ENCODE peak calls at places on chromosomes 13 and 19, in five cellular contexts. L is lung, C is transverse colon, G is uterus, D is keratinocyte. W is an unnamed sample.
A peak's percentile ranks its signal among the peaks of the same experiment; 100 is the strongest.

GRCh38 chr19:29562299-29563297 is 36.8 kb downstream of the VSTM2B start:
- DNase-seq in L (no peak), C (no peak), G (no peak), D (no peak), W (no peak)

GRCh38 chr13:70959376-70959775 is 851.1 kb upstream of the KLHL1 start:
- DNase-seq in L (no peak), C (no peak), G (no peak), D (no peak), W (no peak)

GRCh38 chr13:44739120-44739519 is 163.0 kb upstream of the TSC22D1 start:
- DNase-seq in L (no peak), C (no peak), G (no peak), D (no peak), W (no peak)

GRCh38 chr19:48674921-48675824 is 2.4 kb upstream of the NTN5 start:
- DNase-seq in L (peak; percentile 79), C (peak; percentile 86), G (peak; percentile 87), D (no peak), W (peak; percentile 63)

GRCh38 chr13:85313761-85314503 is 485.3 kb downstream of the SLITRK6 start:
- DNase-seq in L (no peak), C (no peak), G (no peak), D (peak; percentile 9), W (no peak)

GRCh38 chr19:55674841-55675660 is at the start of gene EPN1:
- DNase-seq in L (peak; percentile 96), C (peak; percentile 98), G (peak; percentile 95), D (peak; percentile 73), W (peak; percentile 95)

GRCh38 chr13:96822900-96823299 is 171.4 kb downstream of the OXGR1 start:
- DNase-seq in L (no peak), C (peak; percentile 25), G (no peak), D (no peak), W (peak; percentile 41)

GRCh38 chr19:18517606-18518005 is 4.3 kb downstream of the ELL start:
- DNase-seq in L (no peak), C (no peak), G (no peak), D (no peak), W (no peak)

GRCh38 chr19:18894254-18895037 is 1.5 kb downstream of the CERS1 start:
- DNase-seq in L (no peak), C (no peak), G (peak; percentile 13), D (no peak), W (no peak)

GRCh38 chr19:7400815-7401214 is 52.1 kb downstream of the ARHGEF18 start:
- DNase-seq in L (no peak), C (no peak), G (no peak), D (no peak), W (no peak)

GRCh38 chr13:31043891-31044657 is 111.6 kb downstream of the TEX26 start:
- DNase-seq in L (peak; percentile 88), C (peak; percentile 87), G (peak; percentile 75), D (no peak), W (peak; percentile 33)

GRCh38 chr19:42198676-42199439 is 18.6 kb downstream of the DEDD2 start:
- DNase-seq in L (no peak), C (peak; percentile 72), G (no peak), D (no peak), W (no peak)

GRCh38 chr13:81487151-81487550 is 1146.2 kb upstream of the SPRY2 start:
- DNase-seq in L (no peak), C (no peak), G (no peak), D (no peak), W (no peak)

GRCh38 chr13:33554919-33555791 is 262.8 kb upstream of the RFC3 start:
- DNase-seq in L (no peak), C (no peak), G (no peak), D (no peak), W (no peak)

GRCh38 chr19:19372656-19373416 is 32.6 kb upstream of the GATAD2A start:
- DNase-seq in L (peak; percentile 79), C (peak; percentile 86), G (peak; percentile 58), D (no peak), W (peak; percentile 51)

GRCh38 chr13:74133657-74134201 is 475 bp downstream of the KLF12 start:
- DNase-seq in L (peak; percentile 74), C (peak; percentile 84), G (peak; percentile 89), D (peak; percentile 9), W (peak; percentile 79)

GRCh38 chr19:28118235-28118634 is 1094.7 kb downstream of the UQCRFS1 start:
- DNase-seq in L (no peak), C (no peak), G (no peak), D (no peak), W (no peak)

GRCh38 chr13:102170295-102170694 is 231.6 kb downstream of the FGF14 start:
- DNase-seq in L (no peak), C (no peak), G (no peak), D (no peak), W (no peak)

GRCh38 chr13:35552172-35552844 is 75.8 kb upstream of the MAB21L1 start:
- DNase-seq in L (no peak), C (no peak), G (no peak), D (peak; percentile 17), W (no peak)

GRCh38 chr19:12834976-12835757 is 788 bp upstream of the RTBDN start:
- DNase-seq in L (no peak), C (peak; percentile 35), G (no peak), D (no peak), W (no peak)

GRCh38 chr13:94414141-94414540 is 65.3 kb downstream of the DCT start:
- DNase-seq in L (no peak), C (no peak), G (no peak), D (no peak), W (no peak)

GRCh38 chr13:111909971-111910671 is 156.8 kb upstream of the SOX1 start:
- DNase-seq in L (peak; percentile 11), C (no peak), G (no peak), D (no peak), W (no peak)

GRCh38 chr19:10159610-10160009 is 35.1 kb downstream of the DNMT1 start:
- DNase-seq in L (no peak), C (no peak), G (no peak), D (no peak), W (no peak)

GRCh38 chr13:78876915-78877549 is 218.1 kb upstream of the OBI1 start:
- DNase-seq in L (no peak), C (no peak), G (no peak), D (no peak), W (no peak)

GRCh38 chr13:49776871-49777270 is 15.6 kb downstream of the KPNA3 start:
- DNase-seq in L (no peak), C (no peak), G (no peak), D (no peak), W (no peak)

GRCh38 chr13:70203661-70204229 is 95.5 kb upstream of the KLHL1 start:
- DNase-seq in L (no peak), C (no peak), G (no peak), D (no peak), W (no peak)

GRCh38 chr13:79710376-79710775 is 229.4 kb downstream of the NDFIP2 start:
- DNase-seq in L (no peak), C (no peak), G (no peak), D (no peak), W (no peak)

GRCh38 chr19:543912-544608 is at the start of gene GZMM:
- DNase-seq in L (no peak), C (peak; percentile 32), G (no peak), D (no peak), W (no peak)

DNA sequence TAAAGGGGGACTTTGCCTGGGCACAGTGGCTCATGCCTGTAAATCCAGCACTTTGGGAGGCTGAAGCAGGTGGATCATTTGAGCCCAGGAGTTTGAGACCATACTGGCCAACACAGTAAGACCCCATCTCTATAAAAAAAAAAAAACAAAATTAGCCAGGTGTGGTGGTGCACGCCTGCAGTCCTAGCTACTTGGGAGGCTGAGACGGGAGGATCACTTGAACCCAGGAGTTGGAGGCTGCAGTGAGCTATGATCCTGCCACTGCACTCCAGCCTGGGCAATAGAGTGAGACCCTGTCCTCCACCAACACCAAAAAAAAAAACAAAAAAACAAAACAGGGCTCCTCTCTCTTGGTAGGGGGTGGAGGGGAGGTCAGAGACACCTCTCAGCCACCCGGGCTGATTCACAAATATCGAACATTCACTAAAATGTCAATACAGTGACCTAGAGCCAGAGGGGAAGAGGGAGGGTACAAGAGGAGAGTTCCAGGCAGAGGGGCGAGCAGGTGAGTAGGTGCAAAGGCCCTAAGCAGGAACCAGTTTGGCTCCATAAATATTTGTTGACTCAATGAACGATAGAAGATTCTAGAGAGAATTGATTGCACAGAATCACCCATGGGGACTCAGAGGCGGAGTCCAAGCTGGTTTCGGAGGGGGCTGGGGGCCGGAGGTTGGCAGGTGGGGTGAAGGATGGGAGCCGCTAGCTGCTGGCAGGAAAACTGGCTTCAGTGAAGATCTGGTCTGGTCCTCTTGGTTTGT is 1.0 kb upstream of the CREB3L3 start:
- DNase-seq in L (no peak), C (no peak), G (no peak), D (no peak), W (no peak)
- H3K27me3 ChIP-seq in L (no peaks in the 10 kb centered on the region), C (peaks cover 24% of the 10 kb centered on the region), G (no peaks in the 10 kb centered on the region), D (peaks cover 4% of the 10 kb centered on the region), W (peaks cover 22% of the 10 kb centered on the region)

GRCh38 chr19:15464394-15465385 is at the start of gene RASAL3:
- DNase-seq in L (no peak), C (peak; percentile 60), G (no peak), D (no peak), W (peak; percentile 17)

GRCh38 chr19:15461694-15462093 is 2.6 kb downstream of the RASAL3 start:
- DNase-seq in L (no peak), C (no peak), G (no peak), D (no peak), W (no peak)

GRCh38 chr19:15466851-15467733 is 2.7 kb upstream of the RASAL3 start:
- DNase-seq in L (no peak), C (peak; percentile 23), G (no peak), D (no peak), W (no peak)

GRCh38 chr19:15467734-15468214 is 3.4 kb upstream of the RASAL3 start:
- DNase-seq in L (no peak), C (no peak), G (no peak), D (no peak), W (no peak)

DNA sequence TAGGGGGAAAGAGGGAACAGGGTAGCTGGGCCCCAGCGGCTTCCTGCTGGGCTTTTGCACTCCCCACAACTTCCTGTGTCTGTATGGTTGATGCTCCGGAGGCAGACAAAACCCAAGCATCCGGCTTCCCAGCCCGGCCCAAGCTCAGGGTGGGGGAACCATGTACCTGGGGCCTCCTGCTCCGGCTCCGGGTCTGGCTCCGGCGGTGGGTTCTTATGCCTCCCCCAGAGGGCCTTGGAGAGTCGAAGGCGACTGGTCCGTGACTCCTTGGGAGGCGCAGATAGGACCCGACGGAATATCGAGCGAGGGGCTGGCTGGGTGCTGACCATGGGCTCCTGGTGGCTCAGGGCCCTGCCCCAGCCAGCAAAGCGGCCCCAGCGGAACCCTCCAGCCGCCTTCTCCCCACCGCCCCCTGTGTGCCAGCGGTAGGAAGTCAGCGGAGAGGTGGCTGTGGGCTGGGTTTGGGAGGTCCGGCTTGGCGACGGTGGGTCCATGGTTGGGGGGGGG is 426 bp downstream of the RASAL3 start:
- DNase-seq in L (no peak), C (peak; percentile 64), G (no peak), D (no peak), W (no peak)
- H3K4me3 ChIP-seq in L (peak overlapping the region; percentile 37), C (peak overlapping the region; percentile 27), G (no peak overlapping the region), D (no peak overlapping the region), W (peak overlapping the region; percentile 17)

GRCh38 chr13:110282316-110282841 is 24.6 kb downstream of the COL4A1 start:
- DNase-seq in L (no peak), C (no peak), G (no peak), D (no peak), W (no peak)
- H3K27ac ChIP-seq in L (no peak overlapping the region), C (peak overlapping the region; percentile 46), G (peak overlapping the region; percentile 65), D (no peak overlapping the region), W (no peak overlapping the region)

DNA sequence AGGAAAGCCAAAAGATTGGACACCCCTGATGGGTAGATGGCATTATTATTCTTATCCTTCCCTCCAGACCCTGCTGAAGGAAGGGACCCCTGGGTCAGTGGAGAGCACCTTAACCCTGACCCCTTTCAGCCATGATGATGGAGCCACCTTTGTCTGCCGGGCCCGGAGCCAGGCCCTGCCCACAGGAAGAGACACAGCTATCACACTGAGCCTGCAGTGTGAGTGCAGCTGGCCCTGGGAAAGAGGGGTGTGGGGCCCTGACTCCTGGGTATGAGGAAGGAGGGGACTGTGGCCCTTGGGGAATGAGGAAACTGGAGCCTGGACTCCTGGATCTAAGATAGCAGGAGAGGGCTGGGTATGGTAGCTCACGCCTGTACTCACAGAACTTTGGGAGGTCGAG is 2.7 kb downstream of the KIRREL2 start:
- DNase-seq in L (no peak), C (no peak), G (no peak), D (no peak), W (no peak)
- H3K27me3 ChIP-seq in L (peaks cover 10% of the 10 kb centered on the region), C (peaks cover 90% of the 10 kb centered on the region), G (peaks cover 10% of the 10 kb centered on the region), D (peaks cover 49% of the 10 kb centered on the region), W (peaks cover 88% of the 10 kb centered on the region)

W was measured in gastrocnemius medialis.